ENCODE peak calls at places on chromosomes 2 and 18, in eight cellular contexts. I is breast epithelium; U is brain microvascular endothelial cell; H is body of pancreas; L is GM23248; S is fibroblast of lung; B is OCI-LY7; K is naive thymus-derived CD4-positive, alpha-beta T cell. E is an unnamed sample. For H3K36me3, the result is how much of the 10 kb centered on the place peaks cover.

GRCh38 chr2:124663293-124663997 is 638.4 kb downstream of the CNTNAP5 start:
- DNase-seq in S (no peak), K (no peak), H (no peak), L (no peak), B (no peak), I (no peak), U (no peak), E (no peak)

GRCh38 chr2:189411860-189412259 is 29.4 kb upstream of the WDR75 start:
- DNase-seq in L (peak), H (no peak), K (no peak), B (no peak), U (peak), S (peak), I (no peak), E (no peak)

GRCh38 chr2:134508396-134508795 is 210.4 kb downstream of the TMEM163 start:
- DNase-seq in B (no peak), H (no peak), U (no peak), S (no peak), L (no peak), I (no peak), K (no peak), E (no peak)

GRCh38 chr2:212723226-212723625 is 184.6 kb upstream of the ERBB4 start:
- DNase-seq in U (no peak), S (peak), K (no peak), B (no peak), I (no peak), L (peak), H (no peak), E (no peak)

GRCh38 chr2:19504400-19505198 is 146.2 kb upstream of the OSR1 start:
- DNase-seq in B (no peak), H (no peak), L (no peak), I (no peak), S (no peak), K (no peak), U (no peak), E (no peak)

GRCh38 chr2:231612199-231613053 is 19.8 kb downstream of the TEX44 start:
- DNase-seq in S (peak), H (peak), L (peak), I (peak), B (peak), K (peak), U (peak), E (peak)

GRCh38 chr18:3626927-3627240 is 176.9 kb downstream of the TGIF1 start:
- DNase-seq in K (no peak), S (no peak), H (no peak), L (no peak), B (no peak), U (no peak), I (no peak), E (no peak)

GRCh38 chr18:28960146-28960545 is 783.2 kb upstream of the CDH2 start:
- DNase-seq in K (no peak), I (no peak), B (no peak), H (no peak), L (peak), S (peak), U (no peak), E (no peak)

GRCh38 chr2:190714958-190715357 is 66.1 kb downstream of the NAB1 start:
- DNase-seq in L (peak), K (no peak), B (no peak), S (peak), H (no peak), U (peak), I (no peak), E (no peak)

GRCh38 chr2:217166241-217166640 is 306.4 kb upstream of the TNP1 start:
- DNase-seq in K (no peak), U (peak), S (peak), I (no peak), L (peak), H (no peak), B (peak), E (no peak)

GRCh38 chr18:5628512-5629255 is 84.9 kb upstream of the EPB41L3 start:
- DNase-seq in K (no peak), L (peak), H (peak), S (peak), I (no peak), B (no peak), U (no peak), E (no peak)

GRCh38 chr2:96970910-96971309 is 15.5 kb downstream of the FAM178B start:
- DNase-seq in L (no peak), I (no peak), B (no peak), H (no peak), K (no peak), S (no peak), U (no peak), E (no peak)

GRCh38 chr18:6591491-6591890 is 138.0 kb upstream of the ARHGAP28 start:
- DNase-seq in S (peak), H (no peak), U (peak), L (peak), I (no peak), B (no peak), K (no peak), E (no peak)

GRCh38 chr2:172929644-172930043 is 146.0 kb upstream of the MAP3K20 start:
- DNase-seq in U (no peak), S (no peak), K (no peak), B (no peak), H (no peak), I (no peak), L (peak), E (no peak)

GRCh38 chr2:172931256-172931894 is 144.3 kb upstream of the MAP3K20 start:
- DNase-seq in K (no peak), S (peak), I (no peak), U (peak), H (no peak), B (no peak), L (peak), E (no peak)

GRCh38 chr2:172927381-172928357 is 148.0 kb upstream of the MAP3K20 start:
- DNase-seq in L (peak), K (no peak), U (peak), I (no peak), H (peak), B (no peak), S (peak), E (no peak)

GRCh38 chr2:172930871-172931255 is 144.8 kb upstream of the MAP3K20 start:
- DNase-seq in K (no peak), S (no peak), I (no peak), H (no peak), U (no peak), L (no peak), B (no peak), E (no peak)

GRCh38 chr2:172928754-172929153 is 146.9 kb upstream of the MAP3K20 start:
- DNase-seq in B (no peak), K (no peak), H (peak), L (peak), U (peak), S (peak), I (no peak), E (no peak)
- H3K27ac ChIP-seq in B (no peak), K (no peak), H (peak), L (no peak), U (peak), S (no peak), I (no peak), E (no peak)

DNA sequence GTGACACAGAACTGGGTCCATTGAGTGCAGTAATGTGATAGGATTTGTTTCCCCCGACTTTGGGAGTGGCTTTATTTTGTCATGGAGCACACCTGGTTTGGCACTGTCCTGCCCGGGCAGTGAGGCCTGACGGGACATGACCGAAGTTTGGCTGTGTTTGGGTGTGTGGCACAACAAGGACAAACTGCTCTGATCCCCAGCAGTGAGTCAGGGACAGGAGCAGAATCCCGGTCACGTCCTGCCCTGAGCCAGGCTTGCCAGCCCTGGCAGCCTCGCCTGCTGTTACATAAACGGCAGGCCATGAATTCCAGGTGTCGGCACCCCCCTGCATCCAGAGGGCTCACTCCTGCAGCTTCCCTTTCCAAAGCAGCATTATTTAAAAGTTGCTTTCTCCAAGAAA is 45.7 kb downstream of the IMPA2 start:
- DNase-seq in H (peak), I (peak), B (no peak), K (no peak), U (no peak), L (no peak), S (no peak), E (no peak)
- H3K36me3 ChIP-seq in H (under half), I (under half), B (under half), K (under half), U (under half), L (under half), S (under half), E (under half)

GRCh38 chr2:62287335-62287734 is 91.4 kb downstream of the B3GNT2 start:
- DNase-seq in S (no peak), L (no peak), U (no peak), K (no peak), I (no peak), H (no peak), B (no peak), E (no peak)

GRCh38 chr2:62284980-62285379 is 89.1 kb downstream of the B3GNT2 start:
- DNase-seq in K (no peak), H (no peak), S (no peak), U (no peak), L (no peak), B (peak), I (no peak), E (no peak)

GRCh38 chr2:62291052-62291451 is 95.1 kb downstream of the B3GNT2 start:
- DNase-seq in L (no peak), B (no peak), H (no peak), K (no peak), S (no peak), U (no peak), I (no peak), E (no peak)

GRCh38 chr2:62286089-62286785 is 90.3 kb downstream of the B3GNT2 start:
- DNase-seq in I (no peak), H (no peak), U (no peak), B (no peak), S (no peak), L (no peak), K (no peak), E (no peak)

GRCh38 chr2:62287895-62288589 is 92.1 kb downstream of the B3GNT2 start:
- DNase-seq in K (no peak), L (peak), B (no peak), H (peak), U (peak), S (peak), I (peak), E (peak)
- H3K4me3 ChIP-seq in K (no peak), L (no peak), B (no peak), H (no peak), U (no peak), S (no peak), I (no peak), E (no peak)

DNA sequence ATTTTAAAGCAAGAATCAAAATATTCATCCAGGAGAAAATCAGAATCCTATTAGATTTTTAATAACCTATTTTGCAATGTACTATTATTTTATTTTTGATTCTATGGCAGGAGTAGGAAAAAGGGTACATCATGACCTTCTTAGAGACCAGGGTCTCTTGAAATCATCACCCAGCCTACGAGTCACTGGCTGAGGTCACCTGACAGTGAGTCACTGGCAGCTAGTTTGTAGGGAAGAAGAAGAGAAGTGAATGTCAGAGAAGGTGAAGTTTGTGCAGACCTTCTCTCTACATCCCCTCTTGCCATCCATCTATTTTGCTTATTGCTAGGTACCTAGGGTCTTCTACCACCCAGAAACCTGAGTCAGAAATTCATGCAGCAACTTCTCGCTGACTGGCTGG is 144.2 kb downstream of the ALK start:
- DNase-seq in B (no peak), S (peak), I (no peak), H (no peak), U (no peak), L (peak), K (no peak), E (no peak)
- H3K27ac ChIP-seq in B (no peak), S (no peak), I (no peak), H (no peak), U (no peak), L (no peak), K (no peak), E (no peak)

DNA sequence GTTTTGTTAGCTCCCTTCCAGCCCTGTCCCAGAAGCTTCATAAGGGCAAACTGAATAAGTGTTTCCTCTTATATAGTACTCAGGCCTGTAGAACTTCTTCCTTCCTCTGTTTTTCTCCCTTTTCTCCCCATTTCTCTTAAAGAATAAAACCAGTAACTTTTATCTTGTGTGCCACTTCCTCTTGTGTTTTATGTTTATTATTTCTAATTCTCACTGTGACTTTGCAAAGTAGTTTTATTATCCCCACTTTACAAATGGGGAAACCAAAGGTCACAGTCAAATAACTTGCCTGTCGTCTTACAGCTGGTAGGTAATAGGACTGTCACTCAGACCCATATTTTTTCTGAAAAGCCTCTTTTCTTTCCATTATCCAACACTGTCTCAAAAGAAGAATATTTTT is 42.4 kb downstream of the RBBP8 start:
- DNase-seq in I (no peak), B (no peak), U (no peak), K (no peak), L (no peak), S (no peak), H (no peak), E (no peak)
- H3K36me3 ChIP-seq in I (under half), B (half or more), U (under half), K (under half), L (under half), S (under half), H (under half), E (half or more)

GRCh38 chr2:118856330-118856977 is 9.0 kb upstream of the EN1 start:
- DNase-seq in U (no peak), L (no peak), I (no peak), K (no peak), H (no peak), S (no peak), B (no peak), E (no peak)
- H3K4me3 ChIP-seq in U (no peak), L (peak), I (no peak), K (peak), H (no peak), S (no peak), B (no peak), E (no peak)

GRCh38 chr18:13218376-13219011 is at the start of gene LDLRAD4:
- DNase-seq in H (no peak), K (peak), S (peak), B (no peak), L (peak), U (no peak), I (no peak), E (no peak)
- H3K27ac ChIP-seq in H (peak), K (peak), S (no peak), B (no peak), L (no peak), U (no peak), I (peak), E (no peak)

GRCh38 chr2:73946666-73947065 is 20.0 kb downstream of the DGUOK start:
- DNase-seq in L (no peak), B (no peak), I (no peak), S (no peak), U (no peak), K (no peak), H (no peak), E (no peak)
- H3K36me3 ChIP-seq in L (half or more), B (half or more), I (under half), S (under half), U (under half), K (under half), H (under half), E (half or more)

E was measured in RWPE2.